ENCODE peak calls at places on chromosomes 12 and 14, in nine cellular contexts. A is GM12878, N is gastrocnemius medialis, E is stomach, C is K562, T is lower leg skin, H is spleen, X is heart left ventricle, I is HepG2. J is an unnamed sample.

GRCh38 chr14:61567838-61568571 is 127.3 kb upstream of the HIF1A start:
- DNase-seq in A (no peak), N (no peak), E (no peak), C (no peak), T (no peak), H (peak), X (peak), I (no peak), J (no peak)

GRCh38 chr12:131074221-131075083 is 120.7 kb downstream of the ADGRD1 start:
- DNase-seq in A (no peak), N (no peak), E (peak), C (no peak), T (peak), H (no peak), X (peak), I (no peak), J (no peak)

GRCh38 chr12:55188974-55189556 is 31.8 kb upstream of the OR10A7 start:
- DNase-seq in A (peak), N (no peak), E (no peak), C (peak), T (no peak), H (no peak), X (no peak), I (peak), J (peak)

GRCh38 chr12:66693901-66694513 is 15.1 kb upstream of the GRIP1 start:
- DNase-seq in A (peak), N (no peak), E (no peak), C (peak), T (no peak), H (no peak), X (no peak), I (peak), J (no peak)

GRCh38 chr14:28751467-28752058 is 15.0 kb upstream of the FOXG1 start:
- DNase-seq in A (peak), N (no peak), E (peak), C (no peak), T (no peak), H (no peak), X (no peak), I (peak), J (no peak)

GRCh38 chr12:65673732-65674131 is 150.6 kb upstream of the HMGA2 start:
- DNase-seq in A (no peak), N (no peak), E (no peak), C (no peak), T (no peak), H (no peak), X (no peak), I (no peak), J (no peak)

GRCh38 chr12:63955831-63956685 is 111.6 kb downstream of the SRGAP1 start:
- DNase-seq in A (no peak), N (peak), E (no peak), C (no peak), T (no peak), H (no peak), X (peak), I (no peak), J (no peak)

GRCh38 chr12:32885831-32886230 is 10.7 kb downstream of the PKP2 start:
- DNase-seq in A (no peak), N (no peak), E (no peak), C (no peak), T (no peak), H (no peak), X (no peak), I (no peak), J (no peak)

GRCh38 chr14:65070710-65071033 is 31.6 kb downstream of the MAX start:
- DNase-seq in A (no peak), N (no peak), E (peak), C (no peak), T (no peak), H (no peak), X (peak), I (no peak), J (peak)

GRCh38 chr14:102047808-102048540 is 38.9 kb downstream of the HSP90AA1 start:
- DNase-seq in A (no peak), N (no peak), E (no peak), C (no peak), T (no peak), H (no peak), X (no peak), I (no peak), J (no peak)

GRCh38 chr14:57982802-57983201 is 116.9 kb upstream of the SLC35F4 start:
- DNase-seq in A (no peak), N (no peak), E (no peak), C (no peak), T (no peak), H (peak), X (no peak), I (no peak), J (no peak)

GRCh38 chr14:99647407-99647806 is 2.5 kb downstream of the HHIPL1 start:
- DNase-seq in A (no peak), N (no peak), E (no peak), C (no peak), T (no peak), H (no peak), X (no peak), I (no peak), J (no peak)

GRCh38 chr12:117124421-117125274 is 25.4 kb upstream of the TESC start:
- DNase-seq in A (no peak), N (no peak), E (no peak), C (no peak), T (no peak), H (no peak), X (no peak), I (peak), J (no peak)

GRCh38 chr12:11652351-11653040 is 3.0 kb downstream of the ETV6 start:
- DNase-seq in A (peak), N (peak), E (peak), C (no peak), T (no peak), H (peak), X (peak), I (no peak), J (peak)

GRCh38 chr12:99232324-99232723 is 415.2 kb upstream of the GARIN6 start:
- DNase-seq in A (no peak), N (no peak), E (no peak), C (no peak), T (no peak), H (no peak), X (no peak), I (no peak), J (no peak)

GRCh38 chr12:50017047-50017446 is 8.2 kb downstream of the RACGAP1 start:
- DNase-seq in A (no peak), N (peak), E (peak), C (no peak), T (peak), H (no peak), X (peak), I (no peak), J (peak)

GRCh38 chr14:75196064-75196463 is 19.7 kb upstream of the TMED10 start:
- DNase-seq in A (no peak), N (no peak), E (no peak), C (no peak), T (no peak), H (no peak), X (no peak), I (no peak), J (no peak)

GRCh38 chr14:54252072-54252730 is 144.6 kb upstream of the CDKN3 start:
- DNase-seq in A (no peak), N (no peak), E (no peak), C (no peak), T (no peak), H (no peak), X (no peak), I (peak), J (no peak)

GRCh38 chr12:51898937-51899336 is 8.4 kb upstream of the ACVRL1 start:
- DNase-seq in A (no peak), N (no peak), E (no peak), C (no peak), T (peak), H (no peak), X (no peak), I (no peak), J (no peak)
- TF ChIP-seq POLR2A in A (no peak), N (no peak), E (no peak), C (no peak), T (no peak), H (no peak), X (no peak), I (no peak), J (no peak)

GRCh38 chr14:26394114-26394855 is 203.5 kb downstream of the NOVA1 start:
- DNase-seq in A (no peak), N (no peak), E (peak), C (no peak), T (no peak), H (no peak), X (no peak), I (no peak), J (peak)
- TF ChIP-seq CTCF in A (no peak), N (no peak), E (peak), C (no peak), T (no peak), H (no peak), X (no peak), I (no peak), J (no peak)

DNA sequence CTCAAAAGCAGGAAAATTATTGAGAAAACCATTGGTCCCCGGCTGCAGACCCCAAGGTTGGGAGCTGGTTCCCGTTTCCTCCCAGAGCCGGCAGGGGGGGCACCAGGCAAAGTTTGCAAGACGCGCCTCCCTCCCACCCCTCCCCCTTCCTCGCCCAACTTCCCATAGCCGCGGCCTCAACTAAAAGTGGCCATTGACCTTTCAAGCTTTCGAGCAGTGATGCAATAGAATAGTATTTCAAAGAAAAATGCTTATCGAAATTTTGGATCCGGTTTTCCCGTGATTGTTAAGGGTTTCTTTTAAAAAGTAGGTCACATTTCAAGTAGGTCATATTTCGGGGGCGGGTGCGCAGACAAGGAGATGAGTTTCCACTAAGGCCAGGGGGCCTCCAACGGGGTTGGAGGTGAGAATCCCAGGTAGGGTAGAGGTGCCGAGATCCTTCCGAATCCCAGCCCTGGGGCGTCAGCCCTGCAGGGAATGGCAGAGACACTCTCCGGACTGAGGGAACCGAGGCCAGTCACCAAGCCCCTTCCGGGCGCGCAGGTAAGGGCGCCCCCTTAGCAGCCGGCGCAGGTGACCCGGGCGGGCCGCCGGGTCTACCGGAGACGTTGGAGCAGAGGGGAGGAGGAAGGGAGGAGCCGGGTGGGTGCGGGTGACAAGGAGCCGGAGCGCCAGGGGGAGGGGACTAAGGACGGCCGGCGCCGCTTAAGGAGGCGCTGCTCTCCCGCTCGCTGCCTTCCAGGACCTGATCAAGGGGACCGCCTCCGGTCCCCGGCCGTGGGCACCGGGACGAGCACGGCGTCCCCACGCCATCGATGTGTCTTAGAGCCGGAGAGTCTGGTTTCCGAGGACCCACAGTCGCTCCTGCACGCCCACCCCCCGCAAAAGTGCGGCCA is 2.6 kb upstream of the SOCS2 start:
- DNase-seq in A (no peak), N (peak), E (peak), C (peak), T (peak), H (peak), X (peak), I (peak), J (peak)
- TF ChIP-seq POLR2A in A (no peak), N (no peak), E (no peak), C (no peak), T (no peak), H (no peak), X (no peak), I (no peak), J (no peak)

DNA sequence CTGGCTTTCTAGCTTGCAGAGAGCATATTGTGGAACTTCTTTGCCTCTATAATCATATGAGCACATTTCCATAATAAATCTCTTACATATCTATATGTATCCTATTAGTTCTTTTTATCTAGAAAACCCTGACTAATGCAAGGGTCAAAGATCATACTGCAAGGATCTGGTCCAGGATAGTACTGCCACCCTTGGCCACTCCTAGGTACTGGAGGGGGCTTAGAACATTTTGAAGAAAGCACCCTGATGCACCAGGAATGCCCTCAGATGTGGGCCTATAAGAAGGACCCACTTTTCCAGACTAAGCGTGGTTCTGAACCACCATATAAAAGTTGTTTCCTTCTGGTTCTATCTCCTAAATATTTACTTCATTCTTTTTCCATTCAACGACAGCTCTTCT is 14.6 kb downstream of the ATXN7L3B start:
- DNase-seq in A (no peak), N (no peak), E (no peak), C (peak), T (no peak), H (no peak), X (no peak), I (no peak), J (no peak)
- TF ChIP-seq CTCF in A (no peak), N (no peak), E (no peak), C (no peak), T (no peak), H (no peak), X (no peak), I (no peak), J (no peak)

DNA sequence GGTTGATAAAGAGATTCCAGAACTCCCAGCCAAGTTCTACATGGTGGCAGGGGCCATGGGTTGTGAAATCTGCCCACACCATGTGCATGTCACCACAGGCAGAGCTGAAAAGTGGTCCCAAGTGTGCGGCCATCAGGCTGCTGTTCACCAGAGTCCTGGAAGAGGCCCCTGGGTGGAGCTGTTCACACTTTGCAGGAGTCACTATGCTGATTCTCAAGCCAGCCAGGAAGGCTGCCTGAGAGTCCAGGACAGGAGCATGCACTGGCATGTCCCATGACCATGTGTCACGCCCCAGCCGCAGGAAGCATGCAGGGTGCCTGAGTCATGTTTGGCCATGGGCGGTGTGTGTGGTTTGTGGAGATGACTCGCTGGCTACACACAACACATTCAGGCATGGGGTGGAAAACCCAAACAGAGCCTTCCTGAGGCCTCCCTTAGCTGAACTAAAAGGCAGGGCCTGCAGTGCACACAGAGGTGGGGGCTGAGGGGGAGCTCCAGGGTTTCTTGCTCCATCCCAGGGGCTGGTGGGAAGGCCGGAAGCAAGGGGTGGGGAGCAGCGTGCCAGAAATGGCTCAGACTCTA is 19.5 kb downstream of the ABCB9 start:
- DNase-seq in A (peak), N (peak), E (peak), C (peak), T (peak), H (peak), X (peak), I (peak), J (peak)
- TF ChIP-seq POLR2A in A (no peak), N (no peak), E (no peak), C (no peak), T (no peak), H (no peak), X (no peak), I (no peak), J (peak)

DNA sequence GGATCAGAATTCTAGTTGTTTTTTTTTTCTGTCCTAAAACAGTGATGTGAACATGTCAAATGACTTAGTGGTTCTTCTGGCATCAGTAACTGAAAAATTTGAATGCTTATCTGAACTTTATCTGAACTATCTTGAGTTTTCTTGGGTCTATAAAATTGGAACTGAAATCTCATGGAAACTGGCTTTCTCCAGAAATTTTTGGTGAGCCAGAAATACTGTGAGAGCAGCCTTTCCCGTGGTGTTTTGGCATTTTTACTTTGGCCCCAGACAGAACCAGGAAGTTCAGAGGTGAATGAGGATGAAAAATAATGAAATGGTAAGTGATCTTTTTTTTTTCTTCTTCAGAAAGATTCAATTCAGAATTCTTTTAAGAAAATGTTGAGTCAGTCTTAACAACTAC is 89.5 kb upstream of the CCDC91 start:
- DNase-seq in A (no peak), N (no peak), E (no peak), C (no peak), T (no peak), H (no peak), X (no peak), I (no peak), J (no peak)
- TF ChIP-seq CTCF in A (no peak), N (no peak), E (no peak), C (no peak), T (no peak), H (no peak), X (no peak), I (no peak), J (no peak)

DNA sequence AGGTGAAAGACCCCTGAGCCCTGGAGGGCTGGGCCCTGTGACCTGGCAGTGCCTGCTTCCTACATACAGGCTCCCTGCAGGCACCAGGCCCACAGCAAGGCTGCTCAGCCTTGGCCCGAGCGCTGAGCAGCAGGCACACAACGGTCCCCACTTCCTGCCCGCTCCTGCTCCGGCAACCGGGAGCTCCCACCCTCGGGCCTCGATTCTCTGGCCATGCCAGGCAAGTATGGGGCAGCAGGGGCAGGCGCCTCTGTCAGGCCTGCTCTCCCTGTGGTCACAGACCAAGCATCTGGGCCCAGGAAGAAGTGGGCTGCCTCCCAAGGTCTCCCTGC is 30.6 kb upstream of the NUDT14 start:
- DNase-seq in A (no peak), N (no peak), E (no peak), C (no peak), T (no peak), H (no peak), X (peak), I (no peak), J (no peak)
- TF ChIP-seq POLR2A in A (no peak), N (no peak), E (no peak), C (no peak), T (no peak), H (no peak), X (no peak), I (no peak), J (no peak)